ENCODE peak calls at places on chromosome 2, in nine cellular contexts. X is body of pancreas, U is cardiac muscle cell, Z is suprapubic skin, K is heart right ventricle, J is tibial artery, C is OCI-LY7, M is A673, O is neural progenitor cell. I is an unnamed sample.

GRCh38 chr2:457792-458430 is 170.0 kb upstream of the ALKAL2 start:
- DNase-seq in X (no peak), M (no peak), O (no peak), Z (no peak), C (no peak), J (no peak), K (no peak), U (no peak), I (no peak)

GRCh38 chr2:16318474-16319195 is 347.0 kb downstream of the CYRIA start:
- DNase-seq in K (no peak), Z (no peak), C (no peak), J (no peak), X (no peak), U (no peak), O (peak; percentile 15), M (no peak), I (no peak)

GRCh38 chr2:8378016-8378810 is 303.6 kb upstream of the ID2 start:
- DNase-seq in K (no peak), O (no peak), X (no peak), Z (no peak), C (peak; percentile 6), M (peak; percentile 36), U (no peak), J (no peak), I (no peak)

GRCh38 chr2:68908392-68908970 is 37.3 kb upstream of the BMP10 start:
- DNase-seq in C (peak; percentile 98), M (peak; percentile 93), X (peak; percentile 79), O (peak; percentile 15), J (peak; percentile 82), Z (peak; percentile 82), U (peak; percentile 80), K (peak; percentile 50), I (no peak)

GRCh38 chr2:229835601-229836283 is 86.1 kb downstream of the TRIP12 start:
- DNase-seq in K (no peak), J (no peak), Z (no peak), O (no peak), X (no peak), C (no peak), M (no peak), U (peak; percentile 12), I (no peak)

GRCh38 chr2:1162768-1163584 is 212.3 kb downstream of the SNTG2 start:
- DNase-seq in J (no peak), M (peak; percentile 89), O (no peak), C (peak; percentile 72), Z (no peak), U (no peak), K (peak; percentile 13), X (no peak), I (no peak)

GRCh38 chr2:70596739-70597138 is 43.1 kb upstream of the TGFA start:
- DNase-seq in U (no peak), J (no peak), M (no peak), Z (no peak), O (no peak), K (no peak), X (no peak), C (no peak), I (no peak)

GRCh38 chr2:25642298-25642697 is 31.1 kb downstream of the DTNB start:
- DNase-seq in O (no peak), C (no peak), K (no peak), U (no peak), X (no peak), J (no peak), M (no peak), Z (no peak), I (no peak)

GRCh38 chr2:68317971-68318685 is 1.6 kb downstream of the CNRIP1 start:
- DNase-seq in Z (no peak), K (peak; percentile 6), U (no peak), J (no peak), C (no peak), O (peak; percentile 15), M (no peak), X (no peak), I (no peak)

GRCh38 chr2:95728878-95729511 is 137.2 kb downstream of the TRIM43 start:
- DNase-seq in K (peak; percentile 63), X (peak; percentile 73), J (peak; percentile 65), C (peak; percentile 44), U (peak; percentile 92), Z (no peak), O (no peak), M (peak; percentile 72), I (no peak)

GRCh38 chr2:110662560-110662959 is 15.3 kb downstream of the BUB1 start:
- DNase-seq in O (no peak), J (no peak), M (no peak), Z (no peak), X (no peak), K (no peak), U (peak; percentile 41), C (no peak), I (no peak)

GRCh38 chr2:240255811-240256703 is 115.6 kb upstream of the OTOS start:
- DNase-seq in X (peak; percentile 57), J (no peak), K (no peak), U (no peak), O (peak; percentile 57), Z (no peak), M (no peak), C (no peak), I (peak; percentile 87)

GRCh38 chr2:28035163-28035690 is 144.7 kb downstream of the BABAM2 start:
- DNase-seq in Z (no peak), U (no peak), C (no peak), O (no peak), K (no peak), M (no peak), J (no peak), X (no peak), I (no peak)

GRCh38 chr2:47937677-47938076 is 31.4 kb upstream of the FBXO11 start:
- DNase-seq in U (no peak), J (no peak), K (no peak), Z (no peak), C (no peak), X (no peak), M (no peak), O (no peak), I (no peak)

GRCh38 chr2:241896746-241897201 is 27.2 kb downstream of the RTP5 start:
- DNase-seq in Z (peak; percentile 45), X (no peak), K (no peak), C (no peak), O (no peak), M (no peak), U (no peak), J (peak; percentile 10), I (no peak)
- H3K4me1 ChIP-seq in Z (peaks cover 66% of the 10 kb centered on the region), X (peaks cover 96% of the 10 kb centered on the region), K (peaks cover 28% of the 10 kb centered on the region), C (no peaks in the 10 kb centered on the region), O (peaks cover 14% of the 10 kb centered on the region), M (peaks cover 4% of the 10 kb centered on the region), U (peaks cover 7% of the 10 kb centered on the region), J (no peaks in the 10 kb centered on the region), I (peaks cover 73% of the 10 kb centered on the region)

GRCh38 chr2:101728865-101729264 is 31.4 kb downstream of the MAP4K4 start:
- DNase-seq in X (no peak), C (no peak), U (no peak), M (no peak), J (no peak), O (no peak), Z (no peak), K (no peak), I (no peak)
- TF ChIP-seq CTCF in X (no peak), C (no peak), U (no peak), M (no peak), J (no peak), O (no peak), Z (no peak), K (no peak), I (no peak)

DNA sequence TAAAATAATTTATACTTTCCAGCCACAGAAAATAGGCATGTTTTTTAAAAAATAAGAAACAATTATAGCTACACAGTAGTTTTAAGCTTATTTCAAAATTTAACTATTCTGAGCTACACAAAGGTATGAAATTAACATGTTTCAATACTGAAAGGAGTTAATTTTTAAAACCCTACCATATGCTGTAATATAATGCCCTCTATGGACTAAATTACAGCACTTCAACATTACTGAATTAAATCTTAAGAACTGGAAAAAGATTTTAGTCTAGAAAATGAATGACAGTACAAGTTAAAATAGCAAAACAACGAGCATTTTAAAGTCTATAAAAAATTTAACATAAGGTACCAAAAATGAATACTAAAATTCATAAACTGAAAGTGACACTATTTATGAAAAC is 36.3 kb downstream of the RTN4 start:
- DNase-seq in O (no peak), M (peak; percentile 36), U (no peak), Z (no peak), J (no peak), C (no peak), K (no peak), X (no peak), I (no peak)
- H3K4me1 ChIP-seq in O (peaks cover 41% of the 10 kb centered on the region), M (peaks cover 58% of the 10 kb centered on the region), U (peaks cover 51% of the 10 kb centered on the region), Z (peaks cover 64% of the 10 kb centered on the region), J (peaks cover 17% of the 10 kb centered on the region), C (peaks cover 42% of the 10 kb centered on the region), K (peaks cover 75% of the 10 kb centered on the region), X (peaks cover 57% of the 10 kb centered on the region), I (peaks cover 75% of the 10 kb centered on the region)

GRCh38 chr2:45790157-45790723 is 138.8 kb downstream of the PRKCE start:
- DNase-seq in J (no peak), C (no peak), U (peak; percentile 12), X (no peak), Z (no peak), O (no peak), M (no peak), K (no peak), I (no peak)

GRCh38 chr2:45786030-45786830 is 134.8 kb downstream of the PRKCE start:
- DNase-seq in Z (no peak), U (no peak), C (no peak), J (no peak), O (no peak), K (no peak), M (no peak), X (no peak), I (no peak)

GRCh38 chr2:45788401-45788800 is 136.9 kb downstream of the PRKCE start:
- DNase-seq in Z (no peak), J (no peak), X (no peak), U (no peak), M (no peak), O (no peak), C (no peak), K (no peak), I (no peak)

GRCh38 chr2:45789317-45789716 is 137.8 kb downstream of the PRKCE start:
- DNase-seq in J (no peak), X (no peak), O (no peak), Z (no peak), K (no peak), M (no peak), U (no peak), C (peak; percentile 55), I (no peak)

DNA sequence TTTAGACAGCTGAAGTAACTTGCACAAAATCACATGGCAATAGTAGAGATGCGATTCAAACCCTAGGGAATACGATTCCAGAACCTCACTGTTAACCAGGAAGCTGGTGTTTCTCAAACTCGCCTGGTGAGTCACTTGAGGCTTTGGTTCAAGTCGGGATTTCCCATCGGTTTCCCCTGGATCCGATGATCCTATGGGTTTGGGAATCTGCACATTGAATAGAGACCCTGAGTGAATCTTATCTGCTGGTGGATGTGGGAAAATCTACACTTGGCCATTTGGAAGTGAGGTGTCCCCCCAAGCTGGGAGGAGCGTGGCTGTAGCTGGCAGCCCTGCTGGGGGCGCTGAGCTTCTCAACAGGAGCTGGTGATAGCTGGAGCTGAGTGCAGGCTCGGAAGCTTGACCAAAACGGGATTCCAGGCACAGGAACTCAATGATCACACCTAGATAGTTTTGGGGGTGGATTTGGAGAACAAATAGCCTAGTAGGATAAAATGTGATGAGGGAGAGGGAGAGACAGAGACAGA is 135.4 kb downstream of the PRKCE start:
- DNase-seq in U (peak; percentile 74), X (no peak), J (no peak), O (no peak), M (no peak), C (no peak), Z (no peak), K (no peak), I (no peak)
- TF ChIP-seq CTCF in U (no peak), X (no peak), J (no peak), O (no peak), M (no peak), C (no peak), Z (no peak), K (no peak), I (no peak)